ENCODE peak calls at places on chromosomes 6 and 20, in ten cellular contexts. One of them, this sample, is unnamed.

GRCh38 chr20:62642666-62643520 is 590 bp downstream of the SLCO4A1 start:
- DNase-seq in trophoblast cell: peak
- DNase-seq in activated naive CD4-positive, alpha-beta T cell: peak
- DNase-seq in stimulated activated CD4-positive, alpha-beta T cell treated with anti-CD3 and anti-CD28 coated beads, Interleukin-1b, Interleukin-23, amount 100 ng/mL, for 1 hour: no peak
- DNase-seq in dorsolateral prefrontal cortex: peak
- DNase-seq in PC-9: peak
- DNase-seq in T-helper 9 cell: peak
- DNase-seq in RCC 7860: no peak
- DNase-seq in colonic mucosa: peak
- DNase-seq in mesenchymal stem cell: no peak
- DNase-seq in this sample: peak

GRCh38 chr20:40669692-40670091 is 19.3 kb downstream of the MAFB start:
- DNase-seq in trophoblast cell: no peak
- DNase-seq in activated naive CD4-positive, alpha-beta T cell: no peak
- DNase-seq in stimulated activated CD4-positive, alpha-beta T cell treated with anti-CD3 and anti-CD28 coated beads, Interleukin-1b, Interleukin-23, amount 100 ng/mL, for 1 hour: no peak
- DNase-seq in dorsolateral prefrontal cortex: no peak
- DNase-seq in PC-9: no peak
- DNase-seq in T-helper 9 cell: no peak
- DNase-seq in RCC 7860: no peak
- DNase-seq in colonic mucosa: no peak
- DNase-seq in mesenchymal stem cell: no peak
- DNase-seq in this sample: no peak

GRCh38 chr20:49400410-49400809 is 82.1 kb downstream of the KCNB1 start:
- DNase-seq in trophoblast cell: no peak
- DNase-seq in activated naive CD4-positive, alpha-beta T cell: no peak
- DNase-seq in stimulated activated CD4-positive, alpha-beta T cell treated with anti-CD3 and anti-CD28 coated beads, Interleukin-1b, Interleukin-23, amount 100 ng/mL, for 1 hour: no peak
- DNase-seq in dorsolateral prefrontal cortex: no peak
- DNase-seq in PC-9: no peak
- DNase-seq in T-helper 9 cell: no peak
- DNase-seq in RCC 7860: no peak
- DNase-seq in colonic mucosa: no peak
- DNase-seq in mesenchymal stem cell: no peak
- DNase-seq in this sample: no peak

GRCh38 chr20:7742479-7742878 is 197.8 kb downstream of the HAO1 start:
- DNase-seq in trophoblast cell: no peak
- DNase-seq in activated naive CD4-positive, alpha-beta T cell: no peak
- DNase-seq in stimulated activated CD4-positive, alpha-beta T cell treated with anti-CD3 and anti-CD28 coated beads, Interleukin-1b, Interleukin-23, amount 100 ng/mL, for 1 hour: no peak
- DNase-seq in dorsolateral prefrontal cortex: no peak
- DNase-seq in PC-9: no peak
- DNase-seq in T-helper 9 cell: no peak
- DNase-seq in RCC 7860: no peak
- DNase-seq in colonic mucosa: no peak
- DNase-seq in mesenchymal stem cell: peak
- DNase-seq in this sample: peak

GRCh38 chr6:46888578-46888977 is 33.2 kb downstream of the ADGRF5 start:
- DNase-seq in trophoblast cell: peak
- DNase-seq in activated naive CD4-positive, alpha-beta T cell: no peak
- DNase-seq in stimulated activated CD4-positive, alpha-beta T cell treated with anti-CD3 and anti-CD28 coated beads, Interleukin-1b, Interleukin-23, amount 100 ng/mL, for 1 hour: no peak
- DNase-seq in dorsolateral prefrontal cortex: no peak
- DNase-seq in PC-9: no peak
- DNase-seq in T-helper 9 cell: no peak
- DNase-seq in RCC 7860: no peak
- DNase-seq in colonic mucosa: no peak
- DNase-seq in mesenchymal stem cell: peak
- DNase-seq in this sample: no peak

GRCh38 chr6:131687022-131687421 is 14.2 kb downstream of the OR2A4 start:
- DNase-seq in trophoblast cell: no peak
- DNase-seq in activated naive CD4-positive, alpha-beta T cell: no peak
- DNase-seq in stimulated activated CD4-positive, alpha-beta T cell treated with anti-CD3 and anti-CD28 coated beads, Interleukin-1b, Interleukin-23, amount 100 ng/mL, for 1 hour: no peak
- DNase-seq in dorsolateral prefrontal cortex: no peak
- DNase-seq in PC-9: no peak
- DNase-seq in T-helper 9 cell: no peak
- DNase-seq in RCC 7860: no peak
- DNase-seq in colonic mucosa: no peak
- DNase-seq in mesenchymal stem cell: no peak
- DNase-seq in this sample: no peak

GRCh38 chr6:131657630-131658111 is 20.6 kb downstream of the ENPP3 start:
- DNase-seq in trophoblast cell: peak
- DNase-seq in activated naive CD4-positive, alpha-beta T cell: no peak
- DNase-seq in stimulated activated CD4-positive, alpha-beta T cell treated with anti-CD3 and anti-CD28 coated beads, Interleukin-1b, Interleukin-23, amount 100 ng/mL, for 1 hour: no peak
- DNase-seq in dorsolateral prefrontal cortex: no peak
- DNase-seq in PC-9: peak
- DNase-seq in T-helper 9 cell: no peak
- DNase-seq in RCC 7860: peak
- DNase-seq in colonic mucosa: no peak
- DNase-seq in mesenchymal stem cell: no peak
- DNase-seq in this sample: no peak

GRCh38 chr6:27662770-27663169 is 189.9 kb upstream of the ZNF184 start:
- DNase-seq in trophoblast cell: peak
- DNase-seq in activated naive CD4-positive, alpha-beta T cell: no peak
- DNase-seq in stimulated activated CD4-positive, alpha-beta T cell treated with anti-CD3 and anti-CD28 coated beads, Interleukin-1b, Interleukin-23, amount 100 ng/mL, for 1 hour: no peak
- DNase-seq in dorsolateral prefrontal cortex: no peak
- DNase-seq in PC-9: no peak
- DNase-seq in T-helper 9 cell: no peak
- DNase-seq in RCC 7860: no peak
- DNase-seq in colonic mucosa: no peak
- DNase-seq in mesenchymal stem cell: no peak
- DNase-seq in this sample: no peak

GRCh38 chr6:2884817-2885216 is 18.3 kb downstream of the SERPINB9 start:
- DNase-seq in trophoblast cell: no peak
- DNase-seq in activated naive CD4-positive, alpha-beta T cell: no peak
- DNase-seq in stimulated activated CD4-positive, alpha-beta T cell treated with anti-CD3 and anti-CD28 coated beads, Interleukin-1b, Interleukin-23, amount 100 ng/mL, for 1 hour: no peak
- DNase-seq in dorsolateral prefrontal cortex: no peak
- DNase-seq in PC-9: no peak
- DNase-seq in T-helper 9 cell: no peak
- DNase-seq in RCC 7860: no peak
- DNase-seq in colonic mucosa: no peak
- DNase-seq in mesenchymal stem cell: no peak
- DNase-seq in this sample: no peak

GRCh38 chr20:47532002-47532401 is 30.3 kb downstream of the NCOA3 start:
- DNase-seq in trophoblast cell: no peak
- DNase-seq in activated naive CD4-positive, alpha-beta T cell: no peak
- DNase-seq in stimulated activated CD4-positive, alpha-beta T cell treated with anti-CD3 and anti-CD28 coated beads, Interleukin-1b, Interleukin-23, amount 100 ng/mL, for 1 hour: no peak
- DNase-seq in dorsolateral prefrontal cortex: no peak
- DNase-seq in PC-9: no peak
- DNase-seq in T-helper 9 cell: no peak
- DNase-seq in RCC 7860: no peak
- DNase-seq in colonic mucosa: no peak
- DNase-seq in mesenchymal stem cell: no peak
- DNase-seq in this sample: no peak

GRCh38 chr6:28134015-28134414 is 7.7 kb upstream of the ZKSCAN8 start:
- DNase-seq in trophoblast cell: peak
- DNase-seq in activated naive CD4-positive, alpha-beta T cell: no peak
- DNase-seq in stimulated activated CD4-positive, alpha-beta T cell treated with anti-CD3 and anti-CD28 coated beads, Interleukin-1b, Interleukin-23, amount 100 ng/mL, for 1 hour: no peak
- DNase-seq in dorsolateral prefrontal cortex: no peak
- DNase-seq in PC-9: peak
- DNase-seq in T-helper 9 cell: no peak
- DNase-seq in RCC 7860: peak
- DNase-seq in colonic mucosa: peak
- DNase-seq in mesenchymal stem cell: peak
- DNase-seq in this sample: peak

GRCh38 chr20:38167851-38168760 is 3.0 kb upstream of the TGM2 start:
- DNase-seq in trophoblast cell: peak
- DNase-seq in activated naive CD4-positive, alpha-beta T cell: no peak
- DNase-seq in stimulated activated CD4-positive, alpha-beta T cell treated with anti-CD3 and anti-CD28 coated beads, Interleukin-1b, Interleukin-23, amount 100 ng/mL, for 1 hour: no peak
- DNase-seq in dorsolateral prefrontal cortex: no peak
- DNase-seq in PC-9: peak
- DNase-seq in T-helper 9 cell: no peak
- DNase-seq in RCC 7860: peak
- DNase-seq in colonic mucosa: no peak
- DNase-seq in mesenchymal stem cell: peak
- DNase-seq in this sample: peak

GRCh38 chr6:106746660-106747059 is 117.3 kb downstream of the QRSL1 start:
- DNase-seq in trophoblast cell: peak
- DNase-seq in activated naive CD4-positive, alpha-beta T cell: no peak
- DNase-seq in stimulated activated CD4-positive, alpha-beta T cell treated with anti-CD3 and anti-CD28 coated beads, Interleukin-1b, Interleukin-23, amount 100 ng/mL, for 1 hour: no peak
- DNase-seq in dorsolateral prefrontal cortex: no peak
- DNase-seq in PC-9: peak
- DNase-seq in T-helper 9 cell: no peak
- DNase-seq in RCC 7860: peak
- DNase-seq in colonic mucosa: no peak
- DNase-seq in mesenchymal stem cell: peak
- DNase-seq in this sample: no peak

GRCh38 chr6:139655783-139656705 is 281.6 kb upstream of the CITED2 start:
- DNase-seq in trophoblast cell: no peak
- DNase-seq in activated naive CD4-positive, alpha-beta T cell: no peak
- DNase-seq in stimulated activated CD4-positive, alpha-beta T cell treated with anti-CD3 and anti-CD28 coated beads, Interleukin-1b, Interleukin-23, amount 100 ng/mL, for 1 hour: no peak
- DNase-seq in dorsolateral prefrontal cortex: no peak
- DNase-seq in PC-9: peak
- DNase-seq in T-helper 9 cell: no peak
- DNase-seq in RCC 7860: no peak
- DNase-seq in colonic mucosa: peak
- DNase-seq in mesenchymal stem cell: no peak
- DNase-seq in this sample: no peak

GRCh38 chr20:40054311-40054710 is 634.7 kb downstream of the MAFB start:
- DNase-seq in trophoblast cell: no peak
- DNase-seq in activated naive CD4-positive, alpha-beta T cell: no peak
- DNase-seq in stimulated activated CD4-positive, alpha-beta T cell treated with anti-CD3 and anti-CD28 coated beads, Interleukin-1b, Interleukin-23, amount 100 ng/mL, for 1 hour: no peak
- DNase-seq in dorsolateral prefrontal cortex: no peak
- DNase-seq in PC-9: no peak
- DNase-seq in T-helper 9 cell: no peak
- DNase-seq in RCC 7860: no peak
- DNase-seq in colonic mucosa: no peak
- DNase-seq in mesenchymal stem cell: no peak
- DNase-seq in this sample: no peak

GRCh38 chr20:49179368-49180277 is 8.5 kb downstream of the STAU1 start:
- DNase-seq in trophoblast cell: no peak
- DNase-seq in activated naive CD4-positive, alpha-beta T cell: no peak
- DNase-seq in stimulated activated CD4-positive, alpha-beta T cell treated with anti-CD3 and anti-CD28 coated beads, Interleukin-1b, Interleukin-23, amount 100 ng/mL, for 1 hour: no peak
- DNase-seq in dorsolateral prefrontal cortex: no peak
- DNase-seq in PC-9: peak
- DNase-seq in T-helper 9 cell: no peak
- DNase-seq in RCC 7860: no peak
- DNase-seq in colonic mucosa: no peak
- DNase-seq in mesenchymal stem cell: no peak
- DNase-seq in this sample: peak

GRCh38 chr6:42230320-42231034 is 12.8 kb upstream of the MRPS10 start:
- DNase-seq in trophoblast cell: peak
- DNase-seq in activated naive CD4-positive, alpha-beta T cell: no peak
- DNase-seq in stimulated activated CD4-positive, alpha-beta T cell treated with anti-CD3 and anti-CD28 coated beads, Interleukin-1b, Interleukin-23, amount 100 ng/mL, for 1 hour: no peak
- DNase-seq in dorsolateral prefrontal cortex: no peak
- DNase-seq in PC-9: no peak
- DNase-seq in T-helper 9 cell: no peak
- DNase-seq in RCC 7860: peak
- DNase-seq in colonic mucosa: no peak
- DNase-seq in mesenchymal stem cell: no peak
- DNase-seq in this sample: peak

GRCh38 chr20:1507276-1507675 is 16.1 kb upstream of the SIRPB2 start:
- DNase-seq in trophoblast cell: peak
- DNase-seq in activated naive CD4-positive, alpha-beta T cell: no peak
- DNase-seq in stimulated activated CD4-positive, alpha-beta T cell treated with anti-CD3 and anti-CD28 coated beads, Interleukin-1b, Interleukin-23, amount 100 ng/mL, for 1 hour: no peak
- DNase-seq in dorsolateral prefrontal cortex: no peak
- DNase-seq in PC-9: no peak
- DNase-seq in T-helper 9 cell: no peak
- DNase-seq in RCC 7860: no peak
- DNase-seq in colonic mucosa: no peak
- DNase-seq in mesenchymal stem cell: no peak
- DNase-seq in this sample: no peak

GRCh38 chr20:36284751-36285150 is 21.4 kb upstream of the DLGAP4 start:
- DNase-seq in trophoblast cell: no peak
- DNase-seq in activated naive CD4-positive, alpha-beta T cell: no peak
- DNase-seq in stimulated activated CD4-positive, alpha-beta T cell treated with anti-CD3 and anti-CD28 coated beads, Interleukin-1b, Interleukin-23, amount 100 ng/mL, for 1 hour: no peak
- DNase-seq in dorsolateral prefrontal cortex: no peak
- DNase-seq in PC-9: no peak
- DNase-seq in T-helper 9 cell: no peak
- DNase-seq in RCC 7860: no peak
- DNase-seq in colonic mucosa: no peak
- DNase-seq in mesenchymal stem cell: no peak
- DNase-seq in this sample: no peak

GRCh38 chr6:105759015-105759414 is 327.1 kb upstream of the PRDM1 start:
- DNase-seq in trophoblast cell: peak
- DNase-seq in activated naive CD4-positive, alpha-beta T cell: no peak
- DNase-seq in stimulated activated CD4-positive, alpha-beta T cell treated with anti-CD3 and anti-CD28 coated beads, Interleukin-1b, Interleukin-23, amount 100 ng/mL, for 1 hour: no peak
- DNase-seq in dorsolateral prefrontal cortex: no peak
- DNase-seq in PC-9: peak
- DNase-seq in T-helper 9 cell: no peak
- DNase-seq in RCC 7860: no peak
- DNase-seq in colonic mucosa: peak
- DNase-seq in mesenchymal stem cell: no peak
- DNase-seq in this sample: no peak

GRCh38 chr6:169263836-169264608 is 10.4 kb upstream of the THBS2 start:
- DNase-seq in trophoblast cell: peak
- DNase-seq in activated naive CD4-positive, alpha-beta T cell: no peak
- DNase-seq in stimulated activated CD4-positive, alpha-beta T cell treated with anti-CD3 and anti-CD28 coated beads, Interleukin-1b, Interleukin-23, amount 100 ng/mL, for 1 hour: no peak
- DNase-seq in dorsolateral prefrontal cortex: no peak
- DNase-seq in PC-9: no peak
- DNase-seq in T-helper 9 cell: no peak
- DNase-seq in RCC 7860: peak
- DNase-seq in colonic mucosa: no peak
- DNase-seq in mesenchymal stem cell: no peak
- DNase-seq in this sample: no peak

GRCh38 chr6:28923318-28924102 is at the start of gene TRIM27:
- DNase-seq in trophoblast cell: peak
- DNase-seq in activated naive CD4-positive, alpha-beta T cell: peak
- DNase-seq in stimulated activated CD4-positive, alpha-beta T cell treated with anti-CD3 and anti-CD28 coated beads, Interleukin-1b, Interleukin-23, amount 100 ng/mL, for 1 hour: no peak
- DNase-seq in dorsolateral prefrontal cortex: peak
- DNase-seq in PC-9: peak
- DNase-seq in T-helper 9 cell: peak
- DNase-seq in RCC 7860: peak
- DNase-seq in colonic mucosa: peak
- DNase-seq in mesenchymal stem cell: peak
- DNase-seq in this sample: peak

GRCh38 chr6:130869681-130870080 is 42.5 kb downstream of the SMLR1 start:
- DNase-seq in trophoblast cell: no peak
- DNase-seq in activated naive CD4-positive, alpha-beta T cell: no peak
- DNase-seq in stimulated activated CD4-positive, alpha-beta T cell treated with anti-CD3 and anti-CD28 coated beads, Interleukin-1b, Interleukin-23, amount 100 ng/mL, for 1 hour: no peak
- DNase-seq in dorsolateral prefrontal cortex: no peak
- DNase-seq in PC-9: no peak
- DNase-seq in T-helper 9 cell: no peak
- DNase-seq in RCC 7860: no peak
- DNase-seq in colonic mucosa: no peak
- DNase-seq in mesenchymal stem cell: no peak
- DNase-seq in this sample: no peak

GRCh38 chr20:63956664-63957003 is 418 bp upstream of the UCKL1 start:
- DNase-seq in trophoblast cell: no peak
- DNase-seq in activated naive CD4-positive, alpha-beta T cell: no peak
- DNase-seq in stimulated activated CD4-positive, alpha-beta T cell treated with anti-CD3 and anti-CD28 coated beads, Interleukin-1b, Interleukin-23, amount 100 ng/mL, for 1 hour: no peak
- DNase-seq in dorsolateral prefrontal cortex: no peak
- DNase-seq in PC-9: no peak
- DNase-seq in T-helper 9 cell: no peak
- DNase-seq in RCC 7860: no peak
- DNase-seq in colonic mucosa: no peak
- DNase-seq in mesenchymal stem cell: no peak
- DNase-seq in this sample: no peak

GRCh38 chr6:14266266-14266665 is 148.7 kb downstream of the CD83 start:
- DNase-seq in trophoblast cell: no peak
- DNase-seq in activated naive CD4-positive, alpha-beta T cell: no peak
- DNase-seq in stimulated activated CD4-positive, alpha-beta T cell treated with anti-CD3 and anti-CD28 coated beads, Interleukin-1b, Interleukin-23, amount 100 ng/mL, for 1 hour: no peak
- DNase-seq in dorsolateral prefrontal cortex: no peak
- DNase-seq in PC-9: no peak
- DNase-seq in T-helper 9 cell: no peak
- DNase-seq in RCC 7860: no peak
- DNase-seq in colonic mucosa: no peak
- DNase-seq in mesenchymal stem cell: no peak
- DNase-seq in this sample: no peak

GRCh38 chr6:2970753-2971419 is 481 bp downstream of the SERPINB6 start:
- DNase-seq in trophoblast cell: peak
- DNase-seq in activated naive CD4-positive, alpha-beta T cell: peak
- DNase-seq in stimulated activated CD4-positive, alpha-beta T cell treated with anti-CD3 and anti-CD28 coated beads, Interleukin-1b, Interleukin-23, amount 100 ng/mL, for 1 hour: no peak
- DNase-seq in dorsolateral prefrontal cortex: peak
- DNase-seq in PC-9: no peak
- DNase-seq in T-helper 9 cell: peak
- DNase-seq in RCC 7860: peak
- DNase-seq in colonic mucosa: peak
- DNase-seq in mesenchymal stem cell: peak
- DNase-seq in this sample: peak

This sample was measured in endothelial cell of umbilical vein.